ENCODE peak calls at places on chromosomes 16 and 17, in five cellular contexts. One of them, this sample, is unnamed.
A peak's percentile ranks its signal among the peaks of the same experiment; 100 is the strongest.

GRCh38 chr17:11948791-11949190 is 48.5 kb downstream of the ZNF18 start:
- DNase-seq in left cardiac atrium: peak; percentile 39
- DNase-seq in tibial artery: no peak
- DNase-seq in EL: peak; percentile 60
- DNase-seq in NCI-H1694 treated with DMSO at 0.1 percent for 48 hours: no peak
- DNase-seq in this sample: peak; percentile 84

GRCh38 chr17:44354582-44355309 is 8.9 kb downstream of the FAM171A2 start:
- DNase-seq in left cardiac atrium: peak; percentile 65
- DNase-seq in tibial artery: no peak
- DNase-seq in EL: no peak
- DNase-seq in NCI-H1694 treated with DMSO at 0.1 percent for 48 hours: no peak
- DNase-seq in this sample: no peak

GRCh38 chr16:86825631-86826030 is 247.3 kb downstream of the FOXL1 start:
- DNase-seq in left cardiac atrium: no peak
- DNase-seq in tibial artery: no peak
- DNase-seq in EL: no peak
- DNase-seq in NCI-H1694 treated with DMSO at 0.1 percent for 48 hours: no peak
- DNase-seq in this sample: no peak

GRCh38 chr16:9092963-9093477 is 1.6 kb downstream of the HAPSTR1 start:
- DNase-seq in left cardiac atrium: peak; percentile 38
- DNase-seq in tibial artery: peak; percentile 67
- DNase-seq in EL: no peak
- DNase-seq in NCI-H1694 treated with DMSO at 0.1 percent for 48 hours: no peak
- DNase-seq in this sample: peak; percentile 20

GRCh38 chr17:47628014-47628413 is 21.7 kb upstream of the KPNB1 start:
- DNase-seq in left cardiac atrium: no peak
- DNase-seq in tibial artery: no peak
- DNase-seq in EL: no peak
- DNase-seq in NCI-H1694 treated with DMSO at 0.1 percent for 48 hours: no peak
- DNase-seq in this sample: no peak

GRCh38 chr17:37818689-37819088 is 73.8 kb upstream of the HNF1B start:
- DNase-seq in left cardiac atrium: no peak
- DNase-seq in tibial artery: no peak
- DNase-seq in EL: peak; percentile 13
- DNase-seq in NCI-H1694 treated with DMSO at 0.1 percent for 48 hours: no peak
- DNase-seq in this sample: peak; percentile 90

GRCh38 chr17:34571428-34572130 is 7.8 kb upstream of the TMEM132E start:
- DNase-seq in left cardiac atrium: no peak
- DNase-seq in tibial artery: no peak
- DNase-seq in EL: no peak
- DNase-seq in NCI-H1694 treated with DMSO at 0.1 percent for 48 hours: no peak
- DNase-seq in this sample: no peak

GRCh38 chr17:28225271-28225670 is 93.7 kb upstream of the TMEM97 start:
- DNase-seq in left cardiac atrium: no peak
- DNase-seq in tibial artery: peak; percentile 32
- DNase-seq in EL: no peak
- DNase-seq in NCI-H1694 treated with DMSO at 0.1 percent for 48 hours: no peak
- DNase-seq in this sample: no peak

GRCh38 chr16:56363181-56363716 is 62.1 kb downstream of the AMFR start:
- DNase-seq in left cardiac atrium: no peak
- DNase-seq in tibial artery: no peak
- DNase-seq in EL: no peak
- DNase-seq in NCI-H1694 treated with DMSO at 0.1 percent for 48 hours: no peak
- DNase-seq in this sample: no peak

GRCh38 chr17:39867891-39868553 is at the start of gene ZPBP2:
- DNase-seq in left cardiac atrium: no peak
- DNase-seq in tibial artery: no peak
- DNase-seq in EL: no peak
- DNase-seq in NCI-H1694 treated with DMSO at 0.1 percent for 48 hours: no peak
- DNase-seq in this sample: no peak

GRCh38 chr17:60169921-60170817 is 20.4 kb downstream of the CA4 start:
- DNase-seq in left cardiac atrium: peak; percentile 41
- DNase-seq in tibial artery: no peak
- DNase-seq in EL: peak; percentile 60
- DNase-seq in NCI-H1694 treated with DMSO at 0.1 percent for 48 hours: no peak
- DNase-seq in this sample: peak; percentile 48